ENCODE peak calls at places on chromosomes 5 and 9, in eight cellular contexts. I is MM.1S, E is hepatocyte, C is OCI-LY7, V is PC-3, P is SK-N-SH, R is GM23338, S is HCT116. D is an unnamed sample.

GRCh38 chr5:98927988-98928801 is 612 bp downstream of the CHD1 start:
- DNase-seq in V (peak), E (peak), P (peak), I (peak), S (no peak), C (peak), R (peak), D (peak)

GRCh38 chr5:112174959-112175594 is 244.0 kb downstream of the EPB41L4A start:
- DNase-seq in I (peak), E (peak), C (peak), V (peak), R (peak), P (peak), S (peak), D (peak)

GRCh38 chr5:92927291-92927778 is 653.7 kb downstream of the NR2F1-AS1 start:
- DNase-seq in S (peak), I (no peak), E (peak), C (no peak), P (no peak), V (peak), R (no peak), D (peak)

GRCh38 chr5:157328277-157328912 is 62.5 kb downstream of the CYFIP2 start:
- DNase-seq in C (peak), S (peak), P (peak), R (peak), V (peak), I (peak), E (peak), D (peak)

GRCh38 chr9:751137-752051 is 90.1 kb upstream of the DMRT1 start:
- DNase-seq in R (no peak), P (no peak), V (peak), C (peak), I (no peak), E (no peak), S (no peak), D (no peak)

GRCh38 chr9:122506964-122507363 is 3.6 kb upstream of the OR1J2 start:
- DNase-seq in C (no peak), I (no peak), S (no peak), E (no peak), R (no peak), P (no peak), V (no peak), D (no peak)

GRCh38 chr9:126400571-126400970 is 73.9 kb downstream of the MVB12B start:
- DNase-seq in P (no peak), E (no peak), C (no peak), S (no peak), I (no peak), R (no peak), V (no peak), D (no peak)

GRCh38 chr9:103804077-103804735 is 289.9 kb upstream of the SMC2 start:
- DNase-seq in S (no peak), C (no peak), P (no peak), V (peak), I (no peak), E (no peak), R (no peak), D (no peak)

GRCh38 chr5:23820764-23821471 is 313.5 kb downstream of the PRDM9 start:
- DNase-seq in R (peak), P (peak), I (peak), S (no peak), C (peak), V (peak), E (peak), D (peak)

GRCh38 chr5:119270121-119270565 is 85.7 kb upstream of the TNFAIP8 start:
- DNase-seq in E (no peak), R (no peak), C (no peak), V (no peak), P (no peak), I (no peak), S (no peak), D (no peak)
- H3K27ac ChIP-seq in E (peak), R (no peak), C (peak), V (no peak), P (no peak), I (no peak), S (no peak), D (no peak)

GRCh38 chr9:92146610-92147009 is 31.4 kb upstream of the SPTLC1 start:
- DNase-seq in I (no peak), E (no peak), C (no peak), R (no peak), V (no peak), S (no peak), P (no peak), D (no peak)

GRCh38 chr9:92142329-92142728 is 27.1 kb upstream of the SPTLC1 start:
- DNase-seq in P (no peak), E (no peak), V (no peak), C (no peak), R (no peak), S (no peak), I (no peak), D (no peak)

GRCh38 chr9:92147854-92148184 is 32.6 kb upstream of the SPTLC1 start:
- DNase-seq in V (no peak), R (no peak), E (no peak), C (no peak), S (no peak), P (no peak), I (no peak), D (no peak)

GRCh38 chr9:92151691-92152393 is 36.6 kb upstream of the SPTLC1 start:
- DNase-seq in P (peak), S (no peak), R (no peak), V (peak), E (peak), I (no peak), C (no peak), D (no peak)

GRCh38 chr9:92147030-92147853 is 32.0 kb upstream of the SPTLC1 start:
- DNase-seq in V (peak), I (no peak), S (peak), C (no peak), R (peak), E (peak), P (no peak), D (no peak)
- TF ChIP-seq CTCF in V (no peak), I (no peak), S (no peak), C (no peak), R (no peak), E (peak), P (no peak), D (no peak)

GRCh38 chr5:96509721-96510383 is 76.8 kb upstream of the PCSK1 start:
- DNase-seq in I (no peak), C (no peak), E (peak), S (no peak), V (peak), R (no peak), P (no peak), D (no peak)

GRCh38 chr5:96507128-96507527 is 74.1 kb upstream of the PCSK1 start:
- DNase-seq in R (no peak), P (no peak), S (no peak), C (no peak), E (no peak), I (no peak), V (no peak), D (no peak)

GRCh38 chr5:96509313-96509712 is 76.3 kb upstream of the PCSK1 start:
- DNase-seq in C (no peak), S (no peak), P (no peak), I (no peak), E (no peak), V (peak), R (no peak), D (no peak)
- TF ChIP-seq EZH2phosphoT487 in C (no peak), S (no peak), P (no peak), I (no peak), E (no peak), V (no peak), R (no peak), D (no peak)

GRCh38 chr5:151018846-151019245 is 1.5 kb upstream of the GPX3 start:
- DNase-seq in V (no peak), P (no peak), R (no peak), C (no peak), I (no peak), S (no peak), E (no peak), D (no peak)

GRCh38 chr5:151014680-151015343 is 5.6 kb upstream of the GPX3 start:
- DNase-seq in C (no peak), V (peak), I (no peak), E (no peak), R (no peak), P (no peak), S (no peak), D (no peak)

GRCh38 chr5:151017897-151018296 is 2.5 kb upstream of the GPX3 start:
- DNase-seq in C (no peak), V (no peak), P (no peak), I (no peak), S (no peak), R (no peak), E (no peak), D (no peak)

GRCh38 chr5:151016700-151017099 is 3.7 kb upstream of the GPX3 start:
- DNase-seq in S (no peak), E (no peak), R (no peak), P (no peak), V (no peak), C (no peak), I (no peak), D (no peak)

GRCh38 chr5:151015974-151016587 is 4.3 kb upstream of the GPX3 start:
- DNase-seq in S (no peak), V (no peak), R (no peak), I (no peak), E (no peak), P (no peak), C (no peak), D (no peak)
- H3K27ac ChIP-seq in S (no peak), V (no peak), R (no peak), I (no peak), E (no peak), P (no peak), C (no peak), D (no peak)

DNA sequence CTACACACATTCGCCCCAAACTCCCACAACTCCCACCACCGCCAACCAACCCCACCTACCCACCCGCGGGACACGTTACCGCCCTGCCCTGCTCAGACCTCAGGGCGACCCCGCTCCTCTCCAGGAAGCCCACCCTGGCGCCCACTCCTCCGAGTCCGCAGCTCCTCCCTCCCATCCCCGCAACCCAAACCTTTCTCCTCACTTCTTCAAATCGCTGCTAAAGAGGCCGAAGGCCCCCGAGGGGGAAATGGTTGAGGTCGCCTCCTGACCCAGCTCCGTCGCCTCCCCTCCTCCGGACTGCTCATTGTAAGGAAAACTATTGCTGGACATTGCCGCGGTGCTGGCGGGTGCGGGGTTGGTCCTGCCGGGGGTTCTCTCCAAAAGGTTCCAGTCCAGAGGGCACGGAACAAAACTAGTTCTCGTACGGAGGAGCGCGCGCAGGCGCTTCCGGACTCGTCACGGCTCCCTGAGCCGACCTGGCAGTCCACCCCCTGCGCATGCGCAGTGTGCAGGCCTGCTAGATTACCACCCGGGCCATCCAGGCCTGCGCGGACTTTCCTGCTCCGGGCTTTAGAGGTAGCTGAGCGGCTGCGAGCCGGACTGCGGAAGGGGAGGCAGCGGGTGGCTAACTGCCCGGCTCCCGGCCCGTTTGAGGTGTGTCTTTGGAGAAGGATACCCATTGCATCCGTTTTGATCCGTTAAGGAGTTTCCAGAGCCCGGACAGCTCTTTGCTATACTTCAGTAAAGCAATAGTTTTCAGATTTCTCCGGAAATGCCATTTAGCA is at the start of gene AP3B1:
- DNase-seq in I (peak), S (peak), C (peak), E (peak), P (peak), V (peak), R (peak), D (peak)
- TF ChIP-seq CTCF in I (no peak), S (no peak), C (no peak), E (no peak), P (no peak), V (no peak), R (no peak), D (no peak)

GRCh38 chr9:136665111-136665703 is 2.5 kb downstream of the EGFL7 start:
- DNase-seq in I (no peak), S (no peak), R (peak), V (no peak), C (no peak), E (peak), P (peak), D (peak)

GRCh38 chr9:136664799-136665082 is 2.0 kb downstream of the EGFL7 start:
- DNase-seq in R (peak), V (no peak), S (no peak), E (no peak), I (no peak), C (no peak), P (no peak), D (no peak)

GRCh38 chr9:136666364-136667216 is 3.9 kb downstream of the EGFL7 start:
- DNase-seq in P (no peak), V (no peak), R (peak), E (no peak), C (no peak), I (no peak), S (no peak), D (peak)

GRCh38 chr9:136667217-136667939 is 4.7 kb downstream of the EGFL7 start:
- DNase-seq in C (no peak), E (no peak), V (no peak), R (no peak), I (no peak), S (no peak), P (no peak), D (no peak)

GRCh38 chr9:136665704-136666363 is 3.1 kb downstream of the EGFL7 start:
- DNase-seq in C (no peak), P (peak), S (no peak), I (no peak), E (peak), V (no peak), R (peak), D (peak)
- TF ChIP-seq EZH2phosphoT487 in C (no peak), P (no peak), S (no peak), I (no peak), E (no peak), V (no peak), R (no peak), D (no peak)

GRCh38 chr5:154758501-154758900 is 3.3 kb downstream of the LARP1 start:
- DNase-seq in P (no peak), I (no peak), S (no peak), V (no peak), C (no peak), E (no peak), R (no peak), D (no peak)

GRCh38 chr5:154757647-154758406 is 2.6 kb downstream of the LARP1 start:
- DNase-seq in P (no peak), I (no peak), S (no peak), R (no peak), C (peak), E (no peak), V (peak), D (peak)

GRCh38 chr5:154756871-154757646 is 1.9 kb downstream of the LARP1 start:
- DNase-seq in S (no peak), R (peak), P (peak), C (peak), E (peak), V (peak), I (peak), D (peak)

GRCh38 chr5:154761062-154761740 is 6.0 kb downstream of the LARP1 start:
- DNase-seq in R (no peak), C (peak), V (no peak), I (peak), E (no peak), P (no peak), S (no peak), D (no peak)

GRCh38 chr5:154758977-154759376 is 3.8 kb downstream of the LARP1 start:
- DNase-seq in I (no peak), C (no peak), R (no peak), P (no peak), S (no peak), V (peak), E (no peak), D (no peak)
- H3K27ac ChIP-seq in I (no peak), C (no peak), R (peak), P (no peak), S (no peak), V (peak), E (no peak), D (no peak)

D was measured in neural progenitor cell.